ENCODE peak calls at places on chromosomes 7 and 10, in eight cellular contexts. R is endothelial cell; K is M059J; L is Caki2; C is renal cortical epithelial cell; E is Right ventricle myocardium inferior; H is PC-9; Q is CD4-positive, CD25-positive, alpha-beta regulatory T cell. Z is an unnamed sample.

GRCh38 chr10:49534670-49535381 is 4.1 kb downstream of the ERCC6 start:
- DNase-seq in R (no peak), K (peak), L (no peak), C (peak), E (no peak), H (no peak), Q (no peak), Z (no peak)

GRCh38 chr7:57327081-57327480 is 122.9 kb upstream of the ZNF716 start:
- DNase-seq in R (no peak), K (no peak), L (no peak), C (no peak), E (no peak), H (no peak), Q (no peak), Z (no peak)

GRCh38 chr10:85528318-85528652 is 838.3 kb downstream of the GRID1 start:
- DNase-seq in R (no peak), K (no peak), L (no peak), C (no peak), E (no peak), H (no peak), Q (no peak), Z (no peak)

GRCh38 chr7:126578338-126578737 is 674.4 kb downstream of the GRM8 start:
- DNase-seq in R (no peak), K (no peak), L (no peak), C (no peak), E (no peak), H (no peak), Q (no peak), Z (no peak)

GRCh38 chr10:17444062-17444714 is 10.2 kb downstream of the ST8SIA6 start:
- DNase-seq in R (no peak), K (peak), L (no peak), C (no peak), E (no peak), H (no peak), Q (peak), Z (no peak)

GRCh38 chr7:17095001-17095574 is 203.4 kb upstream of the AHR start:
- DNase-seq in R (no peak), K (peak), L (no peak), C (peak), E (no peak), H (peak), Q (no peak), Z (no peak)

GRCh38 chr7:13181221-13181620 is 493.8 kb downstream of the ARL4A start:
- DNase-seq in R (no peak), K (peak), L (peak), C (peak), E (no peak), H (no peak), Q (no peak), Z (no peak)

GRCh38 chr7:118153551-118154177 is 30.3 kb upstream of the LSM8 start:
- DNase-seq in R (peak), K (peak), L (peak), C (peak), E (no peak), H (no peak), Q (peak), Z (no peak)

GRCh38 chr7:74173491-74173865 is 678 bp upstream of the EIF4H start:
- DNase-seq in R (no peak), K (no peak), L (no peak), C (no peak), E (no peak), H (no peak), Q (no peak), Z (no peak)

GRCh38 chr10:45438457-45439090 is 64.6 kb downstream of the ALOX5 start:
- DNase-seq in R (no peak), K (no peak), L (no peak), C (no peak), E (no peak), H (no peak), Q (no peak), Z (no peak)

GRCh38 chr7:29343379-29343778 is 148.8 kb downstream of the CHN2 start:
- DNase-seq in R (no peak), K (no peak), L (no peak), C (no peak), E (no peak), H (no peak), Q (no peak), Z (no peak)

GRCh38 chr10:15990523-15991129 is 130.3 kb upstream of the MINDY3 start:
- DNase-seq in R (no peak), K (no peak), L (no peak), C (no peak), E (no peak), H (no peak), Q (no peak), Z (no peak)

GRCh38 chr10:88932539-88933256 is 19.9 kb downstream of the ACTA2 start:
- DNase-seq in R (peak), K (peak), L (peak), C (peak), E (no peak), H (peak), Q (peak), Z (peak)

GRCh38 chr7:111162692-111163091 is 71.8 kb downstream of the LRRN3 start:
- DNase-seq in R (no peak), K (peak), L (no peak), C (peak), E (peak), H (no peak), Q (no peak), Z (no peak)

GRCh38 chr7:108063520-108063933 is 60.6 kb upstream of the LAMB1 start:
- DNase-seq in R (no peak), K (no peak), L (no peak), C (peak), E (no peak), H (no peak), Q (no peak), Z (no peak)

GRCh38 chr7:83861876-83862275 is 212.9 kb upstream of the SEMA3E start:
- DNase-seq in R (no peak), K (no peak), L (no peak), C (no peak), E (no peak), H (no peak), Q (no peak), Z (no peak)

Z was measured in anterior cingulate cortex.